ENCODE peak calls at places on chromosome 3, in nine cellular contexts. L is naive B cell; R is ELR; F is left cardiac atrium; S is iris pigment epithelial cell; N is mucosa of descending colon; W is ascending aorta; M is bronchial epithelial cell; Q is stimulated activated CD8-positive, alpha-beta memory T cell treated with anti-CD3 and anti-CD28 coated beads, Interleukin-15, amount 100 ng/mL, for 24 hours. Y is an unnamed sample.

GRCh38 chr3:184639351-184639750 is 72.5 kb downstream of the MAGEF1 start:
- DNase-seq in Q (no peak), S (no peak), F (no peak), W (no peak), M (no peak), R (no peak), N (no peak), L (no peak), Y (no peak)

GRCh38 chr3:150871192-150871591 is 34.0 kb downstream of the MINDY4B start:
- DNase-seq in L (no peak), F (no peak), Q (no peak), W (no peak), M (peak; percentile 99), N (no peak), R (peak; percentile 48), S (peak; percentile 78), Y (no peak)

GRCh38 chr3:114739627-114740026 is 407.5 kb downstream of the ZBTB20 start:
- DNase-seq in S (no peak), N (no peak), Q (no peak), R (no peak), L (no peak), M (no peak), F (no peak), W (no peak), Y (no peak)

GRCh38 chr3:122727766-122728165 is 47.1 kb downstream of the PARP14 start:
- DNase-seq in W (no peak), F (no peak), N (no peak), Q (no peak), L (no peak), M (no peak), R (no peak), S (no peak), Y (no peak)

GRCh38 chr3:171704002-171704401 is 106.3 kb downstream of the PLD1 start:
- DNase-seq in M (peak; percentile 62), R (peak; percentile 66), N (no peak), F (no peak), W (no peak), L (no peak), S (peak; percentile 41), Q (no peak), Y (no peak)

GRCh38 chr3:177195242-177195940 is 1.9 kb downstream of the TBL1XR1 start:
- DNase-seq in F (no peak), N (no peak), S (peak; percentile 59), Q (no peak), W (no peak), M (peak; percentile 50), R (peak; percentile 33), L (no peak), Y (no peak)

GRCh38 chr3:157493627-157494550 is 9.3 kb downstream of the VEPH1 start:
- DNase-seq in R (peak; percentile 73), W (no peak), M (peak; percentile 55), F (no peak), Q (no peak), S (peak; percentile 61), L (no peak), N (no peak), Y (no peak)

GRCh38 chr3:115975353-115975752 is 352.0 kb downstream of the GAP43 start:
- DNase-seq in L (no peak), R (peak; percentile 56), F (no peak), N (no peak), M (peak; percentile 86), S (peak; percentile 70), W (no peak), Q (no peak), Y (no peak)

GRCh38 chr3:61702453-61702852 is 141.1 kb downstream of the PTPRG start:
- DNase-seq in R (no peak), L (no peak), Q (no peak), M (peak; percentile 65), N (no peak), W (no peak), S (no peak), F (no peak), Y (no peak)

Y was measured in NCI-H1930.